ENCODE peak calls at places on chromosomes 5 and 9, in ten cellular contexts. One of them, this sample, is unnamed. For H3K4me1, the result is how much of the 10 kb centered on the place peaks cover.

GRCh38 chr9:126454250-126454649 is 127.6 kb downstream of the MVB12B start:
- DNase-seq in naive thymus-derived CD4-positive, alpha-beta T cell: no peak
- DNase-seq in mesendoderm: no peak
- DNase-seq in mucosa of descending colon: no peak
- DNase-seq in esophagus squamous epithelium: no peak
- DNase-seq in PC-9: no peak
- DNase-seq in neural progenitor cell: peak
- DNase-seq in hepatocyte: no peak
- DNase-seq in colonic mucosa: no peak
- DNase-seq in suprapubic skin: no peak
- DNase-seq in this sample: no peak

GRCh38 chr5:15943487-15943886 is 236.1 kb downstream of the MARCHF11 start:
- DNase-seq in hepatocyte: no peak
- DNase-seq in naive thymus-derived CD4-positive, alpha-beta T cell: no peak
- DNase-seq in suprapubic skin: no peak
- DNase-seq in neural progenitor cell: no peak
- DNase-seq in esophagus squamous epithelium: no peak
- DNase-seq in PC-9: no peak
- DNase-seq in mucosa of descending colon: no peak
- DNase-seq in colonic mucosa: no peak
- DNase-seq in mesendoderm: peak
- DNase-seq in this sample: no peak

GRCh38 chr5:139640432-139641115 is 7.6 kb upstream of the CXXC5 start:
- DNase-seq in colonic mucosa: peak
- DNase-seq in suprapubic skin: no peak
- DNase-seq in naive thymus-derived CD4-positive, alpha-beta T cell: no peak
- DNase-seq in mucosa of descending colon: peak
- DNase-seq in neural progenitor cell: no peak
- DNase-seq in mesendoderm: no peak
- DNase-seq in esophagus squamous epithelium: no peak
- DNase-seq in PC-9: no peak
- DNase-seq in hepatocyte: peak
- DNase-seq in this sample: no peak

GRCh38 chr5:1793301-1793740 is 6.3 kb downstream of the MRPL36 start:
- DNase-seq in esophagus squamous epithelium: no peak
- DNase-seq in mesendoderm: no peak
- DNase-seq in PC-9: no peak
- DNase-seq in hepatocyte: no peak
- DNase-seq in naive thymus-derived CD4-positive, alpha-beta T cell: no peak
- DNase-seq in colonic mucosa: no peak
- DNase-seq in suprapubic skin: peak
- DNase-seq in neural progenitor cell: no peak
- DNase-seq in mucosa of descending colon: no peak
- DNase-seq in this sample: no peak

GRCh38 chr9:517993-518392 is 303.3 kb downstream of the DOCK8 start:
- DNase-seq in neural progenitor cell: no peak
- DNase-seq in naive thymus-derived CD4-positive, alpha-beta T cell: no peak
- DNase-seq in mesendoderm: no peak
- DNase-seq in suprapubic skin: no peak
- DNase-seq in hepatocyte: peak
- DNase-seq in colonic mucosa: no peak
- DNase-seq in esophagus squamous epithelium: no peak
- DNase-seq in PC-9: peak
- DNase-seq in mucosa of descending colon: no peak
- DNase-seq in this sample: no peak

GRCh38 chr9:130268521-130269131 is 3.1 kb downstream of the HMCN2 start:
- DNase-seq in colonic mucosa: no peak
- DNase-seq in neural progenitor cell: peak
- DNase-seq in mesendoderm: peak
- DNase-seq in hepatocyte: no peak
- DNase-seq in esophagus squamous epithelium: no peak
- DNase-seq in naive thymus-derived CD4-positive, alpha-beta T cell: no peak
- DNase-seq in mucosa of descending colon: no peak
- DNase-seq in PC-9: no peak
- DNase-seq in suprapubic skin: peak
- DNase-seq in this sample: no peak

GRCh38 chr5:134140530-134141201 is 26.2 kb downstream of the TCF7 start:
- DNase-seq in PC-9: peak
- DNase-seq in neural progenitor cell: peak
- DNase-seq in colonic mucosa: peak
- DNase-seq in mucosa of descending colon: peak
- DNase-seq in suprapubic skin: peak
- DNase-seq in mesendoderm: peak
- DNase-seq in esophagus squamous epithelium: no peak
- DNase-seq in naive thymus-derived CD4-positive, alpha-beta T cell: no peak
- DNase-seq in hepatocyte: peak
- DNase-seq in this sample: peak

GRCh38 chr9:14173730-14174129 is 140.2 kb downstream of the NFIB start:
- DNase-seq in mesendoderm: no peak
- DNase-seq in hepatocyte: peak
- DNase-seq in naive thymus-derived CD4-positive, alpha-beta T cell: no peak
- DNase-seq in neural progenitor cell: no peak
- DNase-seq in colonic mucosa: no peak
- DNase-seq in esophagus squamous epithelium: no peak
- DNase-seq in suprapubic skin: no peak
- DNase-seq in mucosa of descending colon: no peak
- DNase-seq in PC-9: no peak
- DNase-seq in this sample: no peak

GRCh38 chr9:134634667-134635230 is 6.9 kb upstream of the COL5A1 start:
- DNase-seq in naive thymus-derived CD4-positive, alpha-beta T cell: no peak
- DNase-seq in esophagus squamous epithelium: no peak
- DNase-seq in colonic mucosa: no peak
- DNase-seq in suprapubic skin: peak
- DNase-seq in mucosa of descending colon: peak
- DNase-seq in neural progenitor cell: no peak
- DNase-seq in PC-9: no peak
- DNase-seq in hepatocyte: no peak
- DNase-seq in mesendoderm: no peak
- DNase-seq in this sample: no peak

GRCh38 chr5:58922392-58923171 is 339.7 kb downstream of the RAB3C start:
- DNase-seq in suprapubic skin: peak
- DNase-seq in colonic mucosa: peak
- DNase-seq in esophagus squamous epithelium: no peak
- DNase-seq in mesendoderm: no peak
- DNase-seq in PC-9: no peak
- DNase-seq in neural progenitor cell: no peak
- DNase-seq in mucosa of descending colon: peak
- DNase-seq in hepatocyte: no peak
- DNase-seq in naive thymus-derived CD4-positive, alpha-beta T cell: no peak
- DNase-seq in this sample: no peak

GRCh38 chr5:125006011-125006685 is 259.7 kb upstream of the ZNF608 start:
- DNase-seq in mucosa of descending colon: no peak
- DNase-seq in mesendoderm: peak
- DNase-seq in colonic mucosa: no peak
- DNase-seq in neural progenitor cell: peak
- DNase-seq in hepatocyte: no peak
- DNase-seq in suprapubic skin: no peak
- DNase-seq in naive thymus-derived CD4-positive, alpha-beta T cell: no peak
- DNase-seq in esophagus squamous epithelium: no peak
- DNase-seq in PC-9: no peak
- DNase-seq in this sample: no peak
- H3K4me1 ChIP-seq in mucosa of descending colon: under half
- H3K4me1 ChIP-seq in mesendoderm: under half
- H3K4me1 ChIP-seq in colonic mucosa: under half
- H3K4me1 ChIP-seq in neural progenitor cell: half or more
- H3K4me1 ChIP-seq in hepatocyte: under half
- H3K4me1 ChIP-seq in suprapubic skin: under half
- H3K4me1 ChIP-seq in naive thymus-derived CD4-positive, alpha-beta T cell: under half
- H3K4me1 ChIP-seq in esophagus squamous epithelium: under half
- H3K4me1 ChIP-seq in PC-9: under half
- H3K4me1 ChIP-seq in this sample: under half

GRCh38 chr9:127540664-127541041 is 71.4 kb upstream of the STXBP1 start:
- DNase-seq in suprapubic skin: no peak
- DNase-seq in mesendoderm: no peak
- DNase-seq in mucosa of descending colon: no peak
- DNase-seq in esophagus squamous epithelium: no peak
- DNase-seq in PC-9: peak
- DNase-seq in naive thymus-derived CD4-positive, alpha-beta T cell: no peak
- DNase-seq in colonic mucosa: no peak
- DNase-seq in hepatocyte: no peak
- DNase-seq in neural progenitor cell: peak
- DNase-seq in this sample: no peak

GRCh38 chr9:127539982-127540663 is 72.0 kb upstream of the STXBP1 start:
- DNase-seq in neural progenitor cell: no peak
- DNase-seq in colonic mucosa: no peak
- DNase-seq in esophagus squamous epithelium: no peak
- DNase-seq in naive thymus-derived CD4-positive, alpha-beta T cell: no peak
- DNase-seq in hepatocyte: no peak
- DNase-seq in suprapubic skin: no peak
- DNase-seq in mesendoderm: no peak
- DNase-seq in PC-9: no peak
- DNase-seq in mucosa of descending colon: no peak
- DNase-seq in this sample: no peak

GRCh38 chr9:127543221-127543620 is 68.9 kb upstream of the STXBP1 start:
- DNase-seq in mucosa of descending colon: no peak
- DNase-seq in colonic mucosa: no peak
- DNase-seq in suprapubic skin: no peak
- DNase-seq in mesendoderm: no peak
- DNase-seq in PC-9: no peak
- DNase-seq in neural progenitor cell: no peak
- DNase-seq in hepatocyte: no peak
- DNase-seq in esophagus squamous epithelium: no peak
- DNase-seq in naive thymus-derived CD4-positive, alpha-beta T cell: no peak
- DNase-seq in this sample: no peak

GRCh38 chr9:127541176-127541575 is 70.9 kb upstream of the STXBP1 start:
- DNase-seq in mucosa of descending colon: no peak
- DNase-seq in colonic mucosa: no peak
- DNase-seq in mesendoderm: no peak
- DNase-seq in PC-9: no peak
- DNase-seq in naive thymus-derived CD4-positive, alpha-beta T cell: no peak
- DNase-seq in hepatocyte: no peak
- DNase-seq in neural progenitor cell: no peak
- DNase-seq in suprapubic skin: no peak
- DNase-seq in esophagus squamous epithelium: no peak
- DNase-seq in this sample: no peak

DNA sequence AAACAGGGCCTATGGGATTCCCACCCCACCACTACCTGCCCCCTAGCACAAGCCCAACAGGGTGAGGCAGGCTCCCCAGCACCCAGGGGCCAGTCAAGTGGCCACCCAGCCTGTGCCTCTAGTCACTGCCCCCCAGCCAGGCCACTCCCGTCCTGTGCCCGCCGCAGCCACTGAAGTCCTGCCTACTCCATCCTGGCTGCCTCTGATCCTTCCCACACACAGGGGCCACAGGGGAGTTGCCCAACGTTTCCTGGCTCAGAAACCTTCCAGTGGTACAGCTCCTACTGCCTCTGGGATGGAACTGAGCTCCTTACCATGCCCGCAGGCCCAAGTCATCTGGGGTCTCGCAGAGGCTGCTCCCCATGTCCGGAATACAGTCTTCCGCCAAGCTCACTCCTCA is 70.2 kb upstream of the STXBP1 start:
- DNase-seq in hepatocyte: no peak
- DNase-seq in mucosa of descending colon: no peak
- DNase-seq in neural progenitor cell: no peak
- DNase-seq in mesendoderm: no peak
- DNase-seq in esophagus squamous epithelium: no peak
- DNase-seq in PC-9: no peak
- DNase-seq in suprapubic skin: no peak
- DNase-seq in colonic mucosa: no peak
- DNase-seq in naive thymus-derived CD4-positive, alpha-beta T cell: no peak
- DNase-seq in this sample: no peak
- H3K4me1 ChIP-seq in hepatocyte: under half
- H3K4me1 ChIP-seq in mucosa of descending colon: half or more
- H3K4me1 ChIP-seq in neural progenitor cell: under half
- H3K4me1 ChIP-seq in mesendoderm: under half
- H3K4me1 ChIP-seq in esophagus squamous epithelium: half or more
- H3K4me1 ChIP-seq in PC-9: half or more
- H3K4me1 ChIP-seq in suprapubic skin: half or more
- H3K4me1 ChIP-seq in colonic mucosa: under half
- H3K4me1 ChIP-seq in naive thymus-derived CD4-positive, alpha-beta T cell: under half
- H3K4me1 ChIP-seq in this sample: under half

DNA sequence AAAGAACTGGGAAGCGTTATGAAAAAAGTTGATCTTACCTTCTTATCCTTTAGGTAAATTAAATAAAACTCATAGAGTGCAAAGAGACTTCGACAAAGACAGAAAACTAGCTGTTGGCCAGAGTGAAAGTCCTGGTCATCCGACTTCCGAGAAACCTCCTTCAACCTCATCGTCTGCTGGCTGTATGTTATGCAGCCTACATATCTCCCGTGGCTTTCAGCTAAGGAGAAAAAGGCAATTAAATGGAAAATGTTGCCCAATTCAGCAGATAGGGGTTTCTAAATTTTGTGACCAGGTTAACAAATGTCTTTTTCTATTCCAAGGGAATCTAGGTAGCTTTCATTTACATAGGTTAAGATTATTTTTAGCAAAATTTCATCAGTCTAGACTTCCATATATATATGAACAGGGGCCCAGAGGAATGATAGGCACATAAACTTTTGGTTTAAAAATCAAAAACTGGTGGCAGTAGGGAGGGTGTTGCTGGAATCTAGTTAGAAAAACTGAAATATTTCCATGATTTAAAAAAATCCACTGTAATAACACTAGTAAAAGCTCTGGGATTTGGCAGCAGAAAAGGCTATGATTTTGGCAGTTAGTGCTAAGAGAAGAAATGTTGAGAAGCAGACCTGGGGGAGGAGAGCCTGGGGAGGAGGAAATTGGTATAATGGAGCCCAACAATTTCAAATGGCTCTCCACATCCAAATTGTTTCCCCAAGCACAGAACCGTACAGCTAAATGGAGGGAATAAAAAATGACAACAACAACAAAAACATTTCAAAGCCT is 32.1 kb downstream of the RAI14 start:
- DNase-seq in colonic mucosa: no peak
- DNase-seq in naive thymus-derived CD4-positive, alpha-beta T cell: no peak
- DNase-seq in mesendoderm: no peak
- DNase-seq in mucosa of descending colon: no peak
- DNase-seq in neural progenitor cell: no peak
- DNase-seq in hepatocyte: peak
- DNase-seq in esophagus squamous epithelium: no peak
- DNase-seq in suprapubic skin: no peak
- DNase-seq in PC-9: no peak
- DNase-seq in this sample: no peak
- H3K4me1 ChIP-seq in colonic mucosa: under half
- H3K4me1 ChIP-seq in naive thymus-derived CD4-positive, alpha-beta T cell: under half
- H3K4me1 ChIP-seq in mesendoderm: under half
- H3K4me1 ChIP-seq in mucosa of descending colon: under half
- H3K4me1 ChIP-seq in neural progenitor cell: under half
- H3K4me1 ChIP-seq in hepatocyte: under half
- H3K4me1 ChIP-seq in esophagus squamous epithelium: under half
- H3K4me1 ChIP-seq in suprapubic skin: under half
- H3K4me1 ChIP-seq in PC-9: under half
- H3K4me1 ChIP-seq in this sample: under half

GRCh38 chr9:70412678-70413426 is 1.6 kb downstream of the KLF9 start:
- DNase-seq in hepatocyte: peak
- DNase-seq in colonic mucosa: peak
- DNase-seq in esophagus squamous epithelium: peak
- DNase-seq in mucosa of descending colon: peak
- DNase-seq in PC-9: no peak
- DNase-seq in suprapubic skin: peak
- DNase-seq in naive thymus-derived CD4-positive, alpha-beta T cell: peak
- DNase-seq in neural progenitor cell: peak
- DNase-seq in mesendoderm: peak
- DNase-seq in this sample: peak
- H3K4me1 ChIP-seq in hepatocyte: under half
- H3K4me1 ChIP-seq in colonic mucosa: under half
- H3K4me1 ChIP-seq in esophagus squamous epithelium: half or more
- H3K4me1 ChIP-seq in mucosa of descending colon: under half
- H3K4me1 ChIP-seq in PC-9: under half
- H3K4me1 ChIP-seq in suprapubic skin: half or more
- H3K4me1 ChIP-seq in naive thymus-derived CD4-positive, alpha-beta T cell: under half
- H3K4me1 ChIP-seq in neural progenitor cell: under half
- H3K4me1 ChIP-seq in mesendoderm: under half
- H3K4me1 ChIP-seq in this sample: under half

GRCh38 chr5:17279487-17279886 is 62.1 kb downstream of the BASP1 start:
- DNase-seq in PC-9: no peak
- DNase-seq in mucosa of descending colon: no peak
- DNase-seq in hepatocyte: no peak
- DNase-seq in mesendoderm: no peak
- DNase-seq in esophagus squamous epithelium: no peak
- DNase-seq in naive thymus-derived CD4-positive, alpha-beta T cell: no peak
- DNase-seq in colonic mucosa: no peak
- DNase-seq in suprapubic skin: no peak
- DNase-seq in neural progenitor cell: no peak
- DNase-seq in this sample: no peak
- H3K4me1 ChIP-seq in PC-9: under half
- H3K4me1 ChIP-seq in mucosa of descending colon: under half
- H3K4me1 ChIP-seq in hepatocyte: under half
- H3K4me1 ChIP-seq in mesendoderm: under half
- H3K4me1 ChIP-seq in esophagus squamous epithelium: under half
- H3K4me1 ChIP-seq in naive thymus-derived CD4-positive, alpha-beta T cell: under half
- H3K4me1 ChIP-seq in colonic mucosa: under half
- H3K4me1 ChIP-seq in suprapubic skin: under half
- H3K4me1 ChIP-seq in neural progenitor cell: under half
- H3K4me1 ChIP-seq in this sample: under half